ENCODE peak calls at places on chromosomes 4 and X, in nine cellular contexts. K is stomach, O is upper lobe of left lung, J is SK-N-SH, F is upper lobe of right lung, T is gastrocnemius medialis, A is mammary epithelial cell, I is right cardiac atrium, D is IMR-90. R is an unnamed sample.

GRCh38 chrX:43580621-43581020 is 75.5 kb upstream of the MAOA start:
- DNase-seq in D (no peak), J (no peak), O (no peak), F (no peak), A (no peak), K (no peak), T (no peak), I (no peak), R (no peak)

GRCh38 chrX:28988246-28988645 is 401.0 kb downstream of the IL1RAPL1 start:
- DNase-seq in I (no peak), O (no peak), D (no peak), F (no peak), A (no peak), J (no peak), K (peak), T (no peak), R (no peak)

GRCh38 chr4:58566260-58566659 is 1456.1 kb upstream of the IGFBP7 start:
- DNase-seq in K (no peak), F (no peak), T (no peak), I (no peak), J (no peak), A (no peak), D (no peak), O (no peak), R (no peak)

GRCh38 chrX:39242187-39242586 is 440.9 kb downstream of the MID1IP1 start:
- DNase-seq in K (peak), O (peak), J (peak), D (no peak), A (peak), I (no peak), F (no peak), T (peak), R (peak)

GRCh38 chr4:176778491-176778890 is 14.2 kb downstream of the VEGFC start:
- DNase-seq in O (no peak), K (no peak), J (no peak), T (no peak), A (peak), F (no peak), I (no peak), D (peak), R (no peak)

GRCh38 chrX:149830192-149830873 is 48.6 kb downstream of the MAGEA9 start:
- DNase-seq in J (no peak), D (peak), F (no peak), T (no peak), O (no peak), A (peak), I (no peak), K (no peak), R (peak)

GRCh38 chr4:178083968-178084367 is 641.7 kb upstream of the AGA start:
- DNase-seq in A (no peak), D (no peak), I (no peak), F (no peak), O (no peak), K (no peak), T (no peak), J (no peak), R (no peak)

GRCh38 chr4:76067652-76068286 is 6.7 kb upstream of the ART3 start:
- DNase-seq in A (peak), T (peak), F (no peak), K (peak), D (peak), O (peak), J (peak), I (peak), R (peak)

DNA sequence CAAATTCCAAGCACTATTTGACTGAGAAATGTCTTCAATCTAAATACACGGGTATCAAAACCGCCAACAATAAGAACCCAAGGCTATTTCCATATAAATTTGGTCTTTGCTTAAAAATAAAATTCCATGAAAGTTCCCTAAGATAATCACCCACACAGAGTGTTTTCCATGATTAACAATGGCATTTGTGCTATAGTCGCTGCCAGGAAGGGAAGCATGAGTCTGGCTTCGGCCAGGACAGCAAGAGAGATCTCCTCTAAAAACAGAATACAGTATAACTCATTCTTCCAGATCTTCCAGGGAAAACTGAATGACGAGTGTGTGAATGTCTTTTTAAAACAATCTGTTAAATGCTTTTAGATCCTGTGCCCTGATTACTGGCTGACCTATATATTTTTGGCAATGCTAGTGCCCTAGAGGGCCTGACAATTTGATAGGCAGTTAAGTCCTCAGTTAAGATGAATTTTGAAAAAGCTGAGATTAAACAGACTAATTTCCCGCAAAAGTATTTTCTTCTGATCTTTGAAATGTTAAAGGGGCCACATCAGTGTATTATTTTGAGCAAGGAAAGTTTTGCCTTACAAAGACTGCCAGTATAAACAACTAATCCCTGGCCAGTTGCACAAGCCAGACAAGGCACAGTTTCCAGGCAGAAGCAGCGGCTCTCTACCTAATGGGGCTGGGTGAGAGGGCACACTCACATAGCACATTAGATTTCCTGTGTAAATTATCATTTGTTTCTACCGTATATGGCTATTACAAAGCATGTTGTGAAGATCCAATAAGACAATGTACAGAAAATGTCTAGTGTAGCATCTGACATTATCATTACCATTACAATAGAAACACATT is 127.4 kb downstream of the DCHS2 start:
- DNase-seq in D (no peak), A (no peak), I (peak), K (no peak), F (no peak), J (no peak), O (no peak), T (no peak), R (no peak)
- H3K27ac ChIP-seq in D (no peak), A (no peak), I (no peak), K (no peak), F (no peak), J (no peak), O (no peak), T (no peak), R (no peak)

GRCh38 chr4:108172231-108172779 is 3.6 kb upstream of the LEF1 start:
- DNase-seq in I (peak), A (no peak), O (no peak), D (no peak), F (peak), K (no peak), T (no peak), J (peak), R (peak)
- H3K4me3 ChIP-seq in I (peak), A (no peak), O (peak), D (no peak), F (peak), K (peak), T (peak), J (no peak), R (peak)

DNA sequence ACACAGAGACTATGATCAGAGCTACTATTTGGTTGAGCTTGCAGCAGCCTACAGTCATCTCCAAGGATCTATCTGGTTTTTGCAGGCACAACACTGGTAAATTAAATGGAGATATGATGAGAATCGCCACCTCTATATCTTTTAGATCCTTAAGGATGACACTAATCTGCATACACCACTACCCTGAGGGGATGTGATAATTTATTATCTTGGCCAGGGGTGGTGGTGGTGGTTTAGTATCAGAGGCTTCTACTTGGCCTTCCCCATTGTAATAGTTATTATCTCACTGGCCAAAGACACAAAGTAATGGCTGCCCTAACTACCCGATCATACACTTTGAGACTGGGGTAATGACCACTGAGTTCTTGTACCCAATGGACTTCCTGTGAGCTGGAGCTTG is 21.2 kb downstream of the CCDC160 start:
- DNase-seq in J (no peak), F (no peak), D (no peak), T (no peak), I (no peak), K (no peak), A (no peak), O (no peak), R (no peak)
- H3K27ac ChIP-seq in J (no peak), F (no peak), D (no peak), T (no peak), I (no peak), K (no peak), A (no peak), O (no peak), R (no peak)

DNA sequence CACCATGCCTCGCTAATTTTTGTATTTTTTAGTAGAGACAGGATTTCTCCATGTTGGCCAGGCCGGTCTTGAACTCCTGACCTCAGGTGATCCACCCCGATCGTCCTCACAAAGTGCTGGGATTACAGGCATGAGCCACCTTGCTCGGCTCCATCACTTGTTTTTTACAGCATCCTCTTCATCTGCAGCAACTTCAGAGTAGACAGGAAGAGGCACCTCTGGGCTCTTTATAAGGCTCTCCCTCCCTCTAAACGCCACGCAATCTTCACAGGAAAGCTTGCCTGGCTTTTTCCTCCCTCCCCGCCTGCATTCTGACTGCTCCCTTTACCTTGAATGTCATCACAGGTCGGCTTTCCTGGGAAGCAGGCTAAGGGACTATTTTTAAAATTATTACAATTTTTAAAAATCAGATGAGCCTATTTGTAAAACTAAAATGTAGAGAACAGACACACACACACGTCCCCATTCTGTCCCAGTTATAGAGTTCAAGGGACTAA is 111.5 kb upstream of the LDB2 start:
- DNase-seq in I (no peak), K (no peak), A (no peak), J (no peak), T (no peak), O (no peak), D (no peak), F (no peak), R (no peak)
- H3K4me3 ChIP-seq in I (no peak), K (no peak), A (no peak), J (no peak), T (no peak), O (no peak), D (no peak), F (no peak), R (no peak)

DNA sequence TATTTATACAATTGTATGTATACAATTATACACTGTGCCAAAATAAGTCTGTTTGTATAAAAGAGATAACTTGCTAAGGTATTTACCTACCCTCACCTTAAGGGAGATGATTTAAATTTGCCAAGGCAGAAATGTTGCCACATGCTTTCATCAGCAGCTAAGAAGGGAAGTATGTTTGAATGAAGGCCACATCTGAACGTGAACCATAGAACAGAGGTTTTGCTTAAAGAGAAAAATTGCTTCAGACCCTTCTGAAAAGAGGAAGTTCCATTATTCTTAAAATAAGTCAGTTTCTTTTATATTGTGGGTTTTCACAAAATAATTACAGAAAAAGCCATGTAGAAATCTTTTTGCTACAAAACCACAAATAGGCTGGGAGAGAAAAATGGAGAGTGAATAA is 621.5 kb upstream of the HTR2C start:
- DNase-seq in I (no peak), A (no peak), O (no peak), F (no peak), K (no peak), J (no peak), T (no peak), D (no peak), R (no peak)
- H3K27ac ChIP-seq in I (no peak), A (no peak), O (no peak), F (no peak), K (no peak), J (no peak), T (no peak), D (no peak), R (no peak)

GRCh38 chr4:44725166-44725565 is 1.2 kb downstream of the GNPDA2 start:
- DNase-seq in K (no peak), T (no peak), J (no peak), I (no peak), F (no peak), A (peak), D (peak), O (no peak), R (no peak)
- H3K4me3 ChIP-seq in K (peak), T (peak), J (peak), I (peak), F (peak), A (peak), D (peak), O (peak), R (peak)

GRCh38 chr4:41468122-41468521 is 69.8 kb upstream of the LIMCH1 start:
- DNase-seq in A (no peak), D (no peak), K (no peak), O (no peak), J (no peak), T (no peak), F (no peak), I (no peak), R (no peak)
- H3K27ac ChIP-seq in A (no peak), D (no peak), K (no peak), O (no peak), J (no peak), T (no peak), F (no peak), I (no peak), R (no peak)

DNA sequence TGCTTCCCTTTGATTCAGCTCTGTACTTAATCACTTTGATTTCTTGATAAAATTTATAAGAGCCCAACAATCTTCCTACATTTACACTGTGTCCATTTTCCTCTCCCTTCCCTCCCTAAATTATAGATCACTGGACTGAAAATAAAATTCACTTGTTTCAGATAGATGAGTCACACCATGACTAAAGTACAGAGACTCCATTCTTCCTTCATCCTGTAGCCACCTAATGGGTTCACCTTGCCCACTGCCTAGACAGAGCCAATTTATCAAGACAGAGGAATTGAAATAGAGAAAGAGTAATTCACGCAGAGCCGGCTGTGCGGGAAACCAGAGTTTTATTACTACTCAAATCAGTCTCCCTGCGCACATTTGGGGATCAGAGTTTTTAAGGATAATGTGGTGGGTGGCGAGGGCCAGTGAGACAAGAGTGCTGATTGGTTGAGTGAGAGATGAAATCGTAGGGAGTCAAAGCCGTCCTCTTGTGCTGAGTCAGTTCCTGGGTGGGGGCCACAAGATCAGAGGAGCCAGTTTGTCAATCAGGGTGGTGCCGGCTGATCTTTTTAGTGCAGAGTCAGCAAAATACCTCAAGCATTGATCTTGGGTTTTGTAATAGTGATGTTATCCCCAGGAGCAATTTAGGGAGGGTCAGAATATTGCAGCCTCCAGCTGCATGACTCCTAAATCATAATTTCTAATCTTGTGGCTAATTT is 71.3 kb upstream of the MED14 start:
- DNase-seq in I (no peak), A (peak), K (no peak), J (no peak), T (no peak), O (no peak), F (no peak), D (no peak), R (no peak)
- H3K4me3 ChIP-seq in I (no peak), A (no peak), K (no peak), J (no peak), T (no peak), O (no peak), F (no peak), D (no peak), R (no peak)

DNA sequence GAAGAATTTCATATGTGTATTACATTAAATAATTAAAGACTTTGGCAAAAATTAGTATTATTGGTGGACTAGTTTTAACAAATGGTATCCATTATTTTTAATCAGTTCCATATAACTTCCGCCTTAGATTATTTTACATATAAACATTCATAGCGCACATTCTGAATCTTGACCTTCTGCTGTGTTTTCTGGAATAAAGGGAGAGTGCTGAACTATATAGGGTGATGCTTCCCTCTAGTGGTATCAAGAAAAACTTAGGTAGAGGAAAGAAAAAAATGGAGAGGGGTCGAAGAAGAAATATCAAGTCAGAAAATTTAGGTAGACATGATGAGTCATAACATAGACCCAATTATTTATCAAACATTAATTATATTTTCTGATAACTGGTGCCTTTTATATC is 155.6 kb upstream of the PACRGL start:
- DNase-seq in T (no peak), A (peak), F (no peak), J (peak), O (no peak), D (peak), I (no peak), K (no peak), R (no peak)
- H3K27ac ChIP-seq in T (no peak), A (no peak), F (no peak), J (no peak), O (no peak), D (no peak), I (no peak), K (no peak), R (no peak)

GRCh38 chrX:118211891-118212816 is 95.5 kb upstream of the KLHL13 start:
- DNase-seq in T (no peak), A (no peak), I (no peak), F (no peak), J (no peak), D (no peak), O (no peak), K (no peak), R (no peak)
- H3K4me3 ChIP-seq in T (no peak), A (no peak), I (no peak), F (no peak), J (no peak), D (no peak), O (no peak), K (no peak), R (no peak)